ENCODE peak calls at places on chromosomes 16 and 17, in five cellular contexts. D is memory B cell; O is HFFc6; Y is effector memory CD8-positive, alpha-beta T cell; K is frontal cortex. Z is an unnamed sample.

GRCh38 chr17:77419547-77420475 is 279.0 kb downstream of the SEC14L1 start:
- DNase-seq in D (no peak), O (no peak), Y (no peak), K (no peak), Z (no peak)

GRCh38 chr16:47779201-47780016 is 318.3 kb downstream of the PHKB start:
- DNase-seq in D (no peak), O (no peak), Y (no peak), K (no peak), Z (no peak)

GRCh38 chr17:41004397-41004796 is 4.5 kb downstream of the KRTAP3-1 start:
- DNase-seq in D (no peak), O (no peak), Y (no peak), K (no peak), Z (no peak)

GRCh38 chr16:25014500-25015147 is 545 bp downstream of the ARHGAP17 start:
- DNase-seq in D (no peak), O (peak), Y (peak), K (peak), Z (peak)

GRCh38 chr16:68389006-68389405 is 59.3 kb downstream of the SMPD3 start:
- DNase-seq in D (no peak), O (no peak), Y (no peak), K (no peak), Z (no peak)

GRCh38 chr16:56932588-56933265 is 785 bp downstream of the HERPUD1 start:
- DNase-seq in D (no peak), O (peak), Y (no peak), K (peak), Z (peak)

GRCh38 chr16:73054732-73055481 is 7.0 kb upstream of the ZFHX3 start:
- DNase-seq in D (no peak), O (peak), Y (no peak), K (no peak), Z (no peak)

GRCh38 chr17:58564971-58565370 is 50.5 kb upstream of the MTMR4 start:
- DNase-seq in D (no peak), O (no peak), Y (no peak), K (no peak), Z (no peak)

GRCh38 chr17:58083491-58084316 is 485 bp downstream of the DYNLL2 start:
- DNase-seq in D (peak), O (peak), Y (peak), K (peak), Z (peak)

GRCh38 chr16:58723109-58723508 is 11.0 kb downstream of the GOT2 start:
- DNase-seq in D (no peak), O (no peak), Y (no peak), K (no peak), Z (no peak)

GRCh38 chr16:86029131-86029741 is 130.3 kb downstream of the IRF8 start:
- DNase-seq in D (no peak), O (no peak), Y (no peak), K (peak), Z (no peak)

GRCh38 chr17:40399185-40399584 is 18.5 kb downstream of the TOP2A start:
- DNase-seq in D (no peak), O (peak), Y (no peak), K (no peak), Z (peak)

GRCh38 chr17:50218771-50219315 is 17.4 kb upstream of the COL1A1 start:
- DNase-seq in D (no peak), O (peak), Y (no peak), K (no peak), Z (no peak)

GRCh38 chr16:78402797-78403196 is 303.3 kb downstream of the WWOX start:
- DNase-seq in D (no peak), O (no peak), Y (no peak), K (no peak), Z (no peak)

GRCh38 chr17:81397314-81398169 is 2.3 kb downstream of the BAHCC1 start:
- DNase-seq in D (no peak), O (peak), Y (no peak), K (peak), Z (no peak)

GRCh38 chr16:296276-296675 is 13.3 kb downstream of the PDIA2 start:
- DNase-seq in D (no peak), O (no peak), Y (no peak), K (no peak), Z (no peak)

GRCh38 chr16:89920723-89921122 is 2.1 kb downstream of the MC1R start:
- DNase-seq in D (no peak), O (peak), Y (no peak), K (no peak), Z (no peak)

GRCh38 chr17:81832608-81833159 is 407 bp downstream of the MCRIP1 start:
- DNase-seq in D (peak), O (peak), Y (peak), K (no peak), Z (peak)

GRCh38 chr17:48609754-48610281 is 999 bp downstream of the HOXB7 start:
- DNase-seq in D (no peak), O (no peak), Y (no peak), K (no peak), Z (no peak)

GRCh38 chr17:7177954-7178477 is 1.2 kb downstream of the ASGR1 start:
- DNase-seq in D (no peak), O (no peak), Y (no peak), K (no peak), Z (no peak)

GRCh38 chr17:45170976-45171337 is 9.3 kb downstream of the HEXIM2 start:
- DNase-seq in D (no peak), O (peak), Y (no peak), K (no peak), Z (no peak)

GRCh38 chr17:35257080-35257701 is 14.3 kb downstream of the SLFN5 start:
- DNase-seq in D (no peak), O (peak), Y (no peak), K (no peak), Z (no peak)

GRCh38 chr17:15655162-15655561 is 28.9 kb downstream of the TRIM16 start:
- DNase-seq in D (no peak), O (no peak), Y (no peak), K (no peak), Z (no peak)

GRCh38 chr17:32515677-32516383 is 29.0 kb downstream of the CDK5R1 start:
- DNase-seq in D (no peak), O (no peak), Y (no peak), K (no peak), Z (no peak)

GRCh38 chr16:4714996-4715395 is 19.1 kb downstream of the ANKS3 start:
- DNase-seq in D (no peak), O (no peak), Y (no peak), K (no peak), Z (no peak)

GRCh38 chr17:28748852-28749515 is 5.2 kb downstream of the TRAF4 start:
- DNase-seq in D (no peak), O (no peak), Y (no peak), K (no peak), Z (no peak)

GRCh38 chr17:17342242-17342945 is 39.2 kb downstream of the NT5M start:
- DNase-seq in D (no peak), O (no peak), Y (no peak), K (no peak), Z (no peak)

GRCh38 chr17:79541451-79541850 is 69.4 kb downstream of the RBFOX3 start:
- DNase-seq in D (no peak), O (no peak), Y (no peak), K (no peak), Z (no peak)

GRCh38 chr17:80498242-80498919 is 22.0 kb upstream of the NPTX1 start:
- DNase-seq in D (no peak), O (no peak), Y (no peak), K (no peak), Z (no peak)

GRCh38 chr17:40148527-40148926 is 8.2 kb downstream of the CASC3 start:
- DNase-seq in D (no peak), O (no peak), Y (no peak), K (no peak), Z (no peak)

GRCh38 chr16:85148959-85149358 is 36.7 kb upstream of the CIBAR2 start:
- DNase-seq in D (no peak), O (peak), Y (no peak), K (no peak), Z (no peak)

GRCh38 chr17:65698381-65699061 is 137.1 kb upstream of the AXIN2 start:
- DNase-seq in D (no peak), O (no peak), Y (no peak), K (no peak), Z (no peak)

Z was measured in central memory CD4-positive, alpha-beta T cell.